ENCODE peak calls at places on chromosomes 3 and 15, in four cellular contexts. Z is heart right ventricle, C is WERI-Rb-1, N is astrocyte of the spinal cord. V is an unnamed sample.

GRCh38 chr3:197792019-197792647 is 1.1 kb downstream of the LRCH3 start:
- DNase-seq in C (no peak), N (peak; percentile 45), Z (no peak), V (no peak)

GRCh38 chr15:41284425-41285177 is 47.8 kb downstream of the OIP5 start:
- DNase-seq in Z (no peak), N (no peak), C (no peak), V (peak; percentile 62)

GRCh38 chr15:29170496-29170895 is 99.1 kb downstream of the NSMCE3 start:
- DNase-seq in N (no peak), Z (no peak), C (no peak), V (no peak)

GRCh38 chr15:57946491-57947048 is 118.9 kb downstream of the ALDH1A2 start:
- DNase-seq in Z (no peak), N (no peak), C (no peak), V (no peak)

GRCh38 chr3:114866430-114866829 is 280.7 kb downstream of the ZBTB20 start:
- DNase-seq in Z (no peak), N (no peak), C (no peak), V (no peak)

GRCh38 chr3:172530566-172530965 is 7.3 kb upstream of the TNFSF10 start:
- DNase-seq in C (no peak), Z (no peak), N (no peak), V (no peak)

GRCh38 chr3:74000715-74001114 is 376.0 kb upstream of the PDZRN3 start:
- DNase-seq in C (no peak), Z (no peak), N (no peak), V (no peak)

GRCh38 chr3:153396581-153396980 is 234.6 kb downstream of the RAP2B start:
- DNase-seq in C (no peak), N (peak; percentile 28), Z (no peak), V (no peak)

GRCh38 chr15:49813615-49814014 is 192.8 kb downstream of the DTWD1 start:
- DNase-seq in N (no peak), C (no peak), Z (no peak), V (no peak)
- H3K4me3 ChIP-seq in N (no peak overlapping the region), C (no peak overlapping the region), Z (no peak overlapping the region), V (no peak overlapping the region)

DNA sequence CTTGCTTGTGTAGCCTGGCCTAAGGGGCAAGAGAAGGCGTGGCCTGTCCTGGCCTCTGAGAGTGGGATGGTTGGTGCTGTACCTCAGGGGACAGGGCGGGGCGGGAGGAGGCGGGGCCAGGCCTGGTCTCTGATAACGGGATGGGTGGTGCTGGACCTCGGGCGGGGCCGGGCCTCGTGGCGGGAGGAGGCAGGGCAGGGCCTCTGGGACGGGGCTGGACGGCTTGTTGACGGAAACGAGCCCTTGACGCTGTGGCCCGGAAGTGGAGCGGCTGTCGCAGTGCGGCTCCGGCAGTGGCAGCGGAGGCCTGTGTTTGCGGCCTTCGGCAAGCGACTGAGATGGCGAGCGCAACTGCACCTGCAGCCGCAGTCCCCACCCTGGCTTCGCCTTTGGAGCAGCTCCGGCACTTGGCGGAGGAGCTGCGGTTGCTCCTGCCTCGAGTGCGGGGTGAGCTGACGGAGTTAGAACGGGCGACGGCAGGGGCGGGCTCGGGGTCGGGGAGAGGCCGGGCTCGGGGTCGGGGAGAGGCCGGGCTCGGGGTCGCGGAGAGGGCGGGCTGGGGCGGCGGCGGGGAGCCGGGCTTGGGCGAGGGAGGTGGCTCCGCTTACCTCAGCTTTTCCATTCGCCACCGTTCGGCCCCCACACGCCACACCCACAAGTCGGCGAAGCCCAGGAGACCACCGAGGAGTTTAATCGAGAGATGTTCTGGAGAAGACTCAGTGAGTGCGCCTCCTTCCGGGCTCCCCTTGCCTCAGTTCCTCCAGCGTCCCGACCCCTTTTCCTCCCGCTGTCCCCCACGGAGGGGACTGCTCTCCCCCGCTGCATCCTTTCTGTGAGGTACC is at the start of gene CCNDBP1:
- DNase-seq in C (peak; percentile 98), N (peak; percentile 65), Z (peak; percentile 98), V (peak; percentile 97)
- H3K4me3 ChIP-seq in C (peak within 1 kb of the TSS; percentile 64), N (peak within 1 kb of the TSS; percentile 75), Z (peak within 1 kb of the TSS; percentile 83), V (peak within 1 kb of the TSS; percentile 91)

GRCh38 chr3:138328341-138328740 is 1.3 kb downstream of the NME9 start:
- DNase-seq in N (no peak), Z (no peak), C (no peak), V (no peak)
- H3K4me3 ChIP-seq in N (no peak overlapping the region), Z (no peak overlapping the region), C (peak overlapping the region; percentile 94), V (no peak overlapping the region)

GRCh38 chr3:128054363-128054762 is 2.1 kb downstream of the SEC61A1 start:
- DNase-seq in N (peak; percentile 41), C (no peak), Z (no peak), V (no peak)
- H3K4me3 ChIP-seq in N (peak overlapping the region; percentile 95), C (no peak overlapping the region), Z (peak overlapping the region; percentile 94), V (peak overlapping the region; percentile 99)